ENCODE peak calls at places on chromosomes 1 and 21, in nine cellular contexts. S is psoas muscle; W is left ventricle myocardium inferior; A is activated CD8-positive, alpha-beta T cell treated with anti-CD3 and anti-CD28 coated beads for 36 hours; P is tibial nerve; Q is brain microvascular endothelial cell; O is heart left ventricle; Z is CD8-positive, alpha-beta T cell; C is cardiac muscle cell. F is an unnamed sample.

GRCh38 chr1:93080424-93080823 is 1.3 kb downstream of the MTF2 start:
- DNase-seq in S (no peak), W (no peak), A (peak), P (no peak), Q (peak), O (no peak), Z (no peak), C (peak), F (peak)

GRCh38 chr1:161994153-161994814 is 29.4 kb downstream of the OLFML2B start:
- DNase-seq in S (no peak), W (no peak), A (no peak), P (no peak), Q (no peak), O (no peak), Z (no peak), C (peak), F (no peak)

GRCh38 chr21:44426663-44427191 is 28.6 kb upstream of the LRRC3 start:
- DNase-seq in S (peak), W (peak), A (no peak), P (no peak), Q (no peak), O (peak), Z (no peak), C (no peak), F (no peak)

GRCh38 chr21:42681296-42682206 is 28.1 kb downstream of the PDE9A start:
- DNase-seq in S (peak), W (no peak), A (peak), P (no peak), Q (no peak), O (peak), Z (no peak), C (no peak), F (no peak)

GRCh38 chr1:30929135-30929889 is 20.8 kb upstream of the SDC3 start:
- DNase-seq in S (no peak), W (no peak), A (peak), P (peak), Q (peak), O (no peak), Z (no peak), C (peak), F (peak)

GRCh38 chr1:215146252-215146975 is 63.9 kb downstream of the KCNK2 start:
- DNase-seq in S (no peak), W (no peak), A (peak), P (peak), Q (peak), O (no peak), Z (no peak), C (peak), F (no peak)

GRCh38 chr1:1567831-1568380 is 6.8 kb downstream of the SSU72 start:
- DNase-seq in S (no peak), W (no peak), A (no peak), P (no peak), Q (no peak), O (no peak), Z (no peak), C (no peak), F (no peak)

GRCh38 chr21:42555756-42556438 is 42.2 kb downstream of the SLC37A1 start:
- DNase-seq in S (no peak), W (no peak), A (no peak), P (no peak), Q (no peak), O (peak), Z (no peak), C (no peak), F (no peak)

GRCh38 chr1:110542730-110543129 is 23.8 kb upstream of the KCNA10 start:
- DNase-seq in S (no peak), W (no peak), A (peak), P (no peak), Q (peak), O (no peak), Z (no peak), C (peak), F (peak)

GRCh38 chr1:2973661-2974593 is 47.3 kb upstream of the ACTRT2 start:
- DNase-seq in S (no peak), W (no peak), A (peak), P (no peak), Q (no peak), O (peak), Z (no peak), C (no peak), F (no peak)

GRCh38 chr1:227949341-227949921 is 1.7 kb upstream of the WNT9A start:
- DNase-seq in S (no peak), W (no peak), A (no peak), P (no peak), Q (no peak), O (no peak), Z (no peak), C (no peak), F (no peak)

GRCh38 chr1:52925571-52926005 is 1.5 kb upstream of the SCP2 start:
- DNase-seq in S (no peak), W (no peak), A (no peak), P (no peak), Q (no peak), O (no peak), Z (no peak), C (no peak), F (no peak)

GRCh38 chr1:216688127-216688657 is 35.0 kb downstream of the ESRRG start:
- DNase-seq in S (no peak), W (no peak), A (no peak), P (no peak), Q (no peak), O (no peak), Z (no peak), C (no peak), F (no peak)

GRCh38 chr1:155729031-155729898 is 40.4 kb downstream of the DAP3 start:
- DNase-seq in S (no peak), W (no peak), A (peak), P (peak), Q (peak), O (no peak), Z (no peak), C (peak), F (peak)

GRCh38 chr1:226405411-226405988 is 2.4 kb downstream of the PARP1 start:
- DNase-seq in S (no peak), W (no peak), A (peak), P (no peak), Q (no peak), O (no peak), Z (no peak), C (no peak), F (peak)

GRCh38 chr1:226404063-226404903 is 3.6 kb downstream of the PARP1 start:
- DNase-seq in S (no peak), W (no peak), A (no peak), P (no peak), Q (peak), O (no peak), Z (no peak), C (no peak), F (no peak)

GRCh38 chr1:226404904-226405222 is 3.0 kb downstream of the PARP1 start:
- DNase-seq in S (no peak), W (no peak), A (no peak), P (no peak), Q (no peak), O (no peak), Z (no peak), C (no peak), F (no peak)

GRCh38 chr1:226402615-226403521 is 5.0 kb downstream of the PARP1 start:
- DNase-seq in S (no peak), W (no peak), A (no peak), P (no peak), Q (no peak), O (no peak), Z (no peak), C (no peak), F (no peak)

GRCh38 chr1:226403522-226404034 is 4.3 kb downstream of the PARP1 start:
- DNase-seq in S (no peak), W (no peak), A (peak), P (no peak), Q (peak), O (no peak), Z (no peak), C (no peak), F (peak)
- TF ChIP-seq CTCF in S (peak), W (peak), A (peak), P (no peak), Q (peak), O (no peak), Z (no peak), C (peak), F (peak)

DNA sequence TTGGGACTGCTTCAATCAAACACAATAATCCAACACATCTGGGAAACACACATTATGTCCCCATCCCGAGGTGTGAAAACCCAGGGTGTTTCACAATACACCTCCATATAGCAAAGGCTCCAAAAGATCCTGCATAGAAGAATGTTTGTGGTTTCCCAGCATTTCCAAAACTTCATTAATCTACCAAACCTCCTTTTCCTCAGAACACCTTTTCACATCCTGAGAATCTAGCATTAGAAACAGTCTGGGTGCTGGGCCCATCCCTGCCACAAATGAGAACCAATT is 10.0 kb upstream of the PIGR start:
- DNase-seq in S (no peak), W (no peak), A (no peak), P (no peak), Q (no peak), O (no peak), Z (no peak), C (no peak), F (no peak)
- TF ChIP-seq CTCF in S (no peak), W (no peak), A (no peak), P (no peak), Q (no peak), O (no peak), Z (no peak), C (no peak), F (no peak)

GRCh38 chr1:62273953-62274352 is 45.3 kb downstream of the KANK4 start:
- DNase-seq in S (no peak), W (no peak), A (no peak), P (no peak), Q (no peak), O (no peak), Z (no peak), C (no peak), F (no peak)

GRCh38 chr1:62274496-62274895 is 44.7 kb downstream of the KANK4 start:
- DNase-seq in S (no peak), W (no peak), A (no peak), P (no peak), Q (no peak), O (no peak), Z (no peak), C (no peak), F (no peak)

GRCh38 chr1:62269439-62269838 is 49.8 kb downstream of the KANK4 start:
- DNase-seq in S (no peak), W (no peak), A (no peak), P (no peak), Q (no peak), O (no peak), Z (no peak), C (no peak), F (no peak)

GRCh38 chr1:62271137-62271536 is 48.1 kb downstream of the KANK4 start:
- DNase-seq in S (no peak), W (no peak), A (no peak), P (no peak), Q (no peak), O (no peak), Z (no peak), C (no peak), F (no peak)

GRCh38 chr1:62271932-62272728 is 47.1 kb downstream of the KANK4 start:
- DNase-seq in S (no peak), W (no peak), A (peak), P (no peak), Q (no peak), O (no peak), Z (no peak), C (no peak), F (peak)
- TF ChIP-seq CTCF in S (no peak), W (no peak), A (peak), P (no peak), Q (peak), O (no peak), Z (peak), C (no peak), F (no peak)

DNA sequence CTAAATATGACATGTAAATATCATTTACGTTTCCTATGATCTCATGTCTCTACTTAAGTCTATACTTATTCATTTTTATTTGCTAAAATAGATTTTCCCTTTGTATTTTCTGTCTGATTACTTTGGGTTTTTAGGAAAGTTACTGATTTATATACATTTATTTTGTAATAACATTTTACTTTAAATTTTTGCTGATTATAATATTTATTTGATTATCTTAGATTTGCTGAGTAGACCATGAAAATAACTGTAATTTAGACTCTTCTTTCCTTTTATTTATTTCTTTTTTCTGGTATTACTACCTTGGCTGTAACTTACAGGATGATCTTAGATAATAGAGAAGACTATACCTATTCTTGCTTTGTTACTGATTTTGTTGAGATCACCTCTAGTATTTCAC is 159.9 kb upstream of the POGK start:
- DNase-seq in S (no peak), W (no peak), A (no peak), P (no peak), Q (no peak), O (no peak), Z (no peak), C (no peak), F (no peak)
- TF ChIP-seq CTCF in S (no peak), W (no peak), A (no peak), P (no peak), Q (no peak), O (no peak), Z (no peak), C (no peak), F (no peak)

GRCh38 chr1:26539722-26540121 is 10.2 kb downstream of the RPS6KA1 start:
- DNase-seq in S (no peak), W (no peak), A (no peak), P (no peak), Q (no peak), O (no peak), Z (no peak), C (no peak), F (no peak)

GRCh38 chr1:26536521-26536920 is 7.0 kb downstream of the RPS6KA1 start:
- DNase-seq in S (no peak), W (no peak), A (no peak), P (no peak), Q (no peak), O (no peak), Z (no peak), C (no peak), F (no peak)

GRCh38 chr1:26536081-26536480 is 6.5 kb downstream of the RPS6KA1 start:
- DNase-seq in S (no peak), W (no peak), A (no peak), P (no peak), Q (no peak), O (no peak), Z (no peak), C (no peak), F (no peak)

GRCh38 chr1:26538480-26539412 is 9.2 kb downstream of the RPS6KA1 start:
- DNase-seq in S (no peak), W (no peak), A (peak), P (no peak), Q (peak), O (no peak), Z (no peak), C (peak), F (peak)

GRCh38 chr1:26537951-26538352 is 8.4 kb downstream of the RPS6KA1 start:
- DNase-seq in S (no peak), W (no peak), A (peak), P (no peak), Q (peak), O (no peak), Z (no peak), C (no peak), F (peak)
- TF ChIP-seq CTCF in S (no peak), W (peak), A (no peak), P (peak), Q (peak), O (no peak), Z (no peak), C (peak), F (peak)

GRCh38 chr1:178492341-178492740 is 4.4 kb downstream of the CLEC20A start:
- DNase-seq in S (no peak), W (no peak), A (no peak), P (no peak), Q (no peak), O (no peak), Z (no peak), C (no peak), F (no peak)
- TF ChIP-seq CTCF in S (no peak), W (no peak), A (no peak), P (no peak), Q (no peak), O (no peak), Z (no peak), C (no peak), F (no peak)

F was measured in GM10248.